ENCODE peak calls at places on chromosomes 3 and 15, in eight cellular contexts. One of them, this sample, is unnamed.

GRCh38 chr3:48847053-48847585 is 555 bp downstream of the PRKAR2A start:
- DNase-seq in activated naive CD4-positive, alpha-beta T cell: no peak
- DNase-seq in GM23248: peak
- DNase-seq in naive thymus-derived CD8-positive, alpha-beta T cell: peak
- DNase-seq in left kidney: peak
- DNase-seq in GM04504: peak
- DNase-seq in ecto neural progenitor cell: peak
- DNase-seq in NCI-H2029: peak
- DNase-seq in this sample: peak

GRCh38 chr3:54988302-54989022 is 60.6 kb upstream of the LRTM1 start:
- DNase-seq in activated naive CD4-positive, alpha-beta T cell: no peak
- DNase-seq in GM23248: peak
- DNase-seq in naive thymus-derived CD8-positive, alpha-beta T cell: no peak
- DNase-seq in left kidney: peak
- DNase-seq in GM04504: peak
- DNase-seq in ecto neural progenitor cell: no peak
- DNase-seq in NCI-H2029: no peak
- DNase-seq in this sample: no peak

GRCh38 chr3:13039286-13039896 is 33.8 kb downstream of the IQSEC1 start:
- DNase-seq in activated naive CD4-positive, alpha-beta T cell: no peak
- DNase-seq in GM23248: peak
- DNase-seq in naive thymus-derived CD8-positive, alpha-beta T cell: no peak
- DNase-seq in left kidney: no peak
- DNase-seq in GM04504: no peak
- DNase-seq in ecto neural progenitor cell: no peak
- DNase-seq in NCI-H2029: no peak
- DNase-seq in this sample: no peak

GRCh38 chr3:133383175-133383574 is 16.7 kb upstream of the BFSP2 start:
- DNase-seq in activated naive CD4-positive, alpha-beta T cell: no peak
- DNase-seq in GM23248: no peak
- DNase-seq in naive thymus-derived CD8-positive, alpha-beta T cell: no peak
- DNase-seq in left kidney: no peak
- DNase-seq in GM04504: no peak
- DNase-seq in ecto neural progenitor cell: no peak
- DNase-seq in NCI-H2029: peak
- DNase-seq in this sample: no peak

GRCh38 chr3:197883541-197883940 is 66.4 kb upstream of the RPL35A start:
- DNase-seq in activated naive CD4-positive, alpha-beta T cell: no peak
- DNase-seq in GM23248: no peak
- DNase-seq in naive thymus-derived CD8-positive, alpha-beta T cell: no peak
- DNase-seq in left kidney: no peak
- DNase-seq in GM04504: no peak
- DNase-seq in ecto neural progenitor cell: no peak
- DNase-seq in NCI-H2029: no peak
- DNase-seq in this sample: no peak

GRCh38 chr3:52820741-52821140 is 9.7 kb downstream of the ITIH4 start:
- DNase-seq in activated naive CD4-positive, alpha-beta T cell: no peak
- DNase-seq in GM23248: peak
- DNase-seq in naive thymus-derived CD8-positive, alpha-beta T cell: no peak
- DNase-seq in left kidney: peak
- DNase-seq in GM04504: no peak
- DNase-seq in ecto neural progenitor cell: peak
- DNase-seq in NCI-H2029: no peak
- DNase-seq in this sample: peak

GRCh38 chr3:52351762-52352055 is 35.6 kb downstream of the DNAH1 start:
- DNase-seq in activated naive CD4-positive, alpha-beta T cell: no peak
- DNase-seq in GM23248: no peak
- DNase-seq in naive thymus-derived CD8-positive, alpha-beta T cell: peak
- DNase-seq in left kidney: no peak
- DNase-seq in GM04504: no peak
- DNase-seq in ecto neural progenitor cell: no peak
- DNase-seq in NCI-H2029: no peak
- DNase-seq in this sample: no peak

GRCh38 chr15:67824900-67825879 is at the start of gene SKOR1:
- DNase-seq in activated naive CD4-positive, alpha-beta T cell: no peak
- DNase-seq in GM23248: peak
- DNase-seq in naive thymus-derived CD8-positive, alpha-beta T cell: peak
- DNase-seq in left kidney: peak
- DNase-seq in GM04504: no peak
- DNase-seq in ecto neural progenitor cell: no peak
- DNase-seq in NCI-H2029: no peak
- DNase-seq in this sample: no peak

GRCh38 chr15:24898715-24899278 is 56.0 kb upstream of the SNRPN start:
- DNase-seq in activated naive CD4-positive, alpha-beta T cell: no peak
- DNase-seq in GM23248: no peak
- DNase-seq in naive thymus-derived CD8-positive, alpha-beta T cell: no peak
- DNase-seq in left kidney: no peak
- DNase-seq in GM04504: no peak
- DNase-seq in ecto neural progenitor cell: no peak
- DNase-seq in NCI-H2029: no peak
- DNase-seq in this sample: no peak

GRCh38 chr3:53806182-53807116 is 39.8 kb downstream of the CHDH start:
- DNase-seq in activated naive CD4-positive, alpha-beta T cell: no peak
- DNase-seq in GM23248: peak
- DNase-seq in naive thymus-derived CD8-positive, alpha-beta T cell: no peak
- DNase-seq in left kidney: peak
- DNase-seq in GM04504: peak
- DNase-seq in ecto neural progenitor cell: no peak
- DNase-seq in NCI-H2029: no peak
- DNase-seq in this sample: no peak

GRCh38 chr3:170697803-170698350 is 112.0 kb upstream of the SLC7A14 start:
- DNase-seq in activated naive CD4-positive, alpha-beta T cell: no peak
- DNase-seq in GM23248: no peak
- DNase-seq in naive thymus-derived CD8-positive, alpha-beta T cell: no peak
- DNase-seq in left kidney: peak
- DNase-seq in GM04504: no peak
- DNase-seq in ecto neural progenitor cell: no peak
- DNase-seq in NCI-H2029: no peak
- DNase-seq in this sample: no peak

GRCh38 chr3:46398186-46398955 is 8.5 kb downstream of the CCR5AS start:
- DNase-seq in activated naive CD4-positive, alpha-beta T cell: no peak
- DNase-seq in GM23248: no peak
- DNase-seq in naive thymus-derived CD8-positive, alpha-beta T cell: no peak
- DNase-seq in left kidney: no peak
- DNase-seq in GM04504: no peak
- DNase-seq in ecto neural progenitor cell: no peak
- DNase-seq in NCI-H2029: no peak
- DNase-seq in this sample: no peak

GRCh38 chr15:43749690-43750345 is 3.6 kb downstream of the PDIA3 start:
- DNase-seq in activated naive CD4-positive, alpha-beta T cell: no peak
- DNase-seq in GM23248: peak
- DNase-seq in naive thymus-derived CD8-positive, alpha-beta T cell: peak
- DNase-seq in left kidney: no peak
- DNase-seq in GM04504: no peak
- DNase-seq in ecto neural progenitor cell: no peak
- DNase-seq in NCI-H2029: no peak
- DNase-seq in this sample: no peak

GRCh38 chr3:21672303-21672702 is 78.7 kb downstream of the ZNF385D start:
- DNase-seq in activated naive CD4-positive, alpha-beta T cell: no peak
- DNase-seq in GM23248: peak
- DNase-seq in naive thymus-derived CD8-positive, alpha-beta T cell: no peak
- DNase-seq in left kidney: no peak
- DNase-seq in GM04504: peak
- DNase-seq in ecto neural progenitor cell: no peak
- DNase-seq in NCI-H2029: no peak
- DNase-seq in this sample: no peak

GRCh38 chr3:155416500-155417118 is 123.1 kb upstream of the STRIT1 start:
- DNase-seq in activated naive CD4-positive, alpha-beta T cell: no peak
- DNase-seq in GM23248: peak
- DNase-seq in naive thymus-derived CD8-positive, alpha-beta T cell: no peak
- DNase-seq in left kidney: no peak
- DNase-seq in GM04504: peak
- DNase-seq in ecto neural progenitor cell: no peak
- DNase-seq in NCI-H2029: no peak
- DNase-seq in this sample: no peak

GRCh38 chr3:191217331-191217730 is 18.3 kb downstream of the OSTN start:
- DNase-seq in activated naive CD4-positive, alpha-beta T cell: no peak
- DNase-seq in GM23248: peak
- DNase-seq in naive thymus-derived CD8-positive, alpha-beta T cell: no peak
- DNase-seq in left kidney: no peak
- DNase-seq in GM04504: no peak
- DNase-seq in ecto neural progenitor cell: no peak
- DNase-seq in NCI-H2029: no peak
- DNase-seq in this sample: no peak

GRCh38 chr3:178200316-178200715 is 335.9 kb upstream of the KCNMB2 start:
- DNase-seq in activated naive CD4-positive, alpha-beta T cell: no peak
- DNase-seq in GM23248: no peak
- DNase-seq in naive thymus-derived CD8-positive, alpha-beta T cell: no peak
- DNase-seq in left kidney: no peak
- DNase-seq in GM04504: no peak
- DNase-seq in ecto neural progenitor cell: no peak
- DNase-seq in NCI-H2029: no peak
- DNase-seq in this sample: no peak

GRCh38 chr3:48137425-48137999 is 50.7 kb downstream of the CDC25A start:
- DNase-seq in activated naive CD4-positive, alpha-beta T cell: no peak
- DNase-seq in GM23248: no peak
- DNase-seq in naive thymus-derived CD8-positive, alpha-beta T cell: no peak
- DNase-seq in left kidney: no peak
- DNase-seq in GM04504: no peak
- DNase-seq in ecto neural progenitor cell: no peak
- DNase-seq in NCI-H2029: no peak
- DNase-seq in this sample: no peak

GRCh38 chr3:185936814-185937688 is 763 bp downstream of the TRA2B start:
- DNase-seq in activated naive CD4-positive, alpha-beta T cell: peak
- DNase-seq in GM23248: peak
- DNase-seq in naive thymus-derived CD8-positive, alpha-beta T cell: peak
- DNase-seq in left kidney: peak
- DNase-seq in GM04504: peak
- DNase-seq in ecto neural progenitor cell: peak
- DNase-seq in NCI-H2029: peak
- DNase-seq in this sample: peak

GRCh38 chr3:89303721-89304120 is 196.3 kb downstream of the EPHA3 start:
- DNase-seq in activated naive CD4-positive, alpha-beta T cell: no peak
- DNase-seq in GM23248: peak
- DNase-seq in naive thymus-derived CD8-positive, alpha-beta T cell: no peak
- DNase-seq in left kidney: no peak
- DNase-seq in GM04504: no peak
- DNase-seq in ecto neural progenitor cell: no peak
- DNase-seq in NCI-H2029: no peak
- DNase-seq in this sample: no peak

GRCh38 chr3:113533534-113533892 is 1.2 kb downstream of the SIDT1 start:
- DNase-seq in activated naive CD4-positive, alpha-beta T cell: no peak
- DNase-seq in GM23248: peak
- DNase-seq in naive thymus-derived CD8-positive, alpha-beta T cell: peak
- DNase-seq in left kidney: peak
- DNase-seq in GM04504: no peak
- DNase-seq in ecto neural progenitor cell: no peak
- DNase-seq in NCI-H2029: no peak
- DNase-seq in this sample: no peak

GRCh38 chr3:50516048-50516871 is 12.8 kb upstream of the CACNA2D2 start:
- DNase-seq in activated naive CD4-positive, alpha-beta T cell: no peak
- DNase-seq in GM23248: peak
- DNase-seq in naive thymus-derived CD8-positive, alpha-beta T cell: no peak
- DNase-seq in left kidney: peak
- DNase-seq in GM04504: no peak
- DNase-seq in ecto neural progenitor cell: peak
- DNase-seq in NCI-H2029: no peak
- DNase-seq in this sample: peak

GRCh38 chr3:86986666-86987420 is 4.1 kb downstream of the VGLL3 start:
- DNase-seq in activated naive CD4-positive, alpha-beta T cell: no peak
- DNase-seq in GM23248: peak
- DNase-seq in naive thymus-derived CD8-positive, alpha-beta T cell: no peak
- DNase-seq in left kidney: no peak
- DNase-seq in GM04504: no peak
- DNase-seq in ecto neural progenitor cell: no peak
- DNase-seq in NCI-H2029: no peak
- DNase-seq in this sample: no peak

GRCh38 chr3:56810912-56811544 is 9.3 kb upstream of the ARHGEF3 start:
- DNase-seq in activated naive CD4-positive, alpha-beta T cell: no peak
- DNase-seq in GM23248: no peak
- DNase-seq in naive thymus-derived CD8-positive, alpha-beta T cell: no peak
- DNase-seq in left kidney: peak
- DNase-seq in GM04504: no peak
- DNase-seq in ecto neural progenitor cell: no peak
- DNase-seq in NCI-H2029: no peak
- DNase-seq in this sample: no peak

GRCh38 chr3:23396746-23397145 is 193.6 kb downstream of the UBE2E2 start:
- DNase-seq in activated naive CD4-positive, alpha-beta T cell: no peak
- DNase-seq in GM23248: no peak
- DNase-seq in naive thymus-derived CD8-positive, alpha-beta T cell: no peak
- DNase-seq in left kidney: no peak
- DNase-seq in GM04504: no peak
- DNase-seq in ecto neural progenitor cell: no peak
- DNase-seq in NCI-H2029: peak
- DNase-seq in this sample: no peak

GRCh38 chr3:113551821-113552220 is 19.5 kb downstream of the SIDT1 start:
- DNase-seq in activated naive CD4-positive, alpha-beta T cell: no peak
- DNase-seq in GM23248: no peak
- DNase-seq in naive thymus-derived CD8-positive, alpha-beta T cell: no peak
- DNase-seq in left kidney: no peak
- DNase-seq in GM04504: no peak
- DNase-seq in ecto neural progenitor cell: no peak
- DNase-seq in NCI-H2029: no peak
- DNase-seq in this sample: no peak

GRCh38 chr15:68783226-68784054 is 37.3 kb downstream of the ANP32A start:
- DNase-seq in activated naive CD4-positive, alpha-beta T cell: no peak
- DNase-seq in GM23248: no peak
- DNase-seq in naive thymus-derived CD8-positive, alpha-beta T cell: peak
- DNase-seq in left kidney: no peak
- DNase-seq in GM04504: no peak
- DNase-seq in ecto neural progenitor cell: peak
- DNase-seq in NCI-H2029: no peak
- DNase-seq in this sample: peak

GRCh38 chr15:40493089-40493840 is 22.5 kb downstream of the CHST14 start:
- DNase-seq in activated naive CD4-positive, alpha-beta T cell: no peak
- DNase-seq in GM23248: peak
- DNase-seq in naive thymus-derived CD8-positive, alpha-beta T cell: no peak
- DNase-seq in left kidney: no peak
- DNase-seq in GM04504: no peak
- DNase-seq in ecto neural progenitor cell: no peak
- DNase-seq in NCI-H2029: no peak
- DNase-seq in this sample: no peak

GRCh38 chr15:42413914-42414313 is 54.6 kb downstream of the CAPN3 start:
- DNase-seq in activated naive CD4-positive, alpha-beta T cell: no peak
- DNase-seq in GM23248: peak
- DNase-seq in naive thymus-derived CD8-positive, alpha-beta T cell: no peak
- DNase-seq in left kidney: no peak
- DNase-seq in GM04504: no peak
- DNase-seq in ecto neural progenitor cell: no peak
- DNase-seq in NCI-H2029: no peak
- DNase-seq in this sample: no peak

GRCh38 chr3:30611613-30612421 is 5.4 kb downstream of the TGFBR2 start:
- DNase-seq in activated naive CD4-positive, alpha-beta T cell: no peak
- DNase-seq in GM23248: peak
- DNase-seq in naive thymus-derived CD8-positive, alpha-beta T cell: no peak
- DNase-seq in left kidney: no peak
- DNase-seq in GM04504: no peak
- DNase-seq in ecto neural progenitor cell: no peak
- DNase-seq in NCI-H2029: no peak
- DNase-seq in this sample: no peak

GRCh38 chr15:64197425-64197824 is 34.6 kb upstream of the PPIB start:
- DNase-seq in activated naive CD4-positive, alpha-beta T cell: no peak
- DNase-seq in GM23248: peak
- DNase-seq in naive thymus-derived CD8-positive, alpha-beta T cell: no peak
- DNase-seq in left kidney: no peak
- DNase-seq in GM04504: peak
- DNase-seq in ecto neural progenitor cell: no peak
- DNase-seq in NCI-H2029: no peak
- DNase-seq in this sample: no peak

GRCh38 chr3:51974277-51974962 is 444 bp upstream of the ABHD14A start:
- DNase-seq in activated naive CD4-positive, alpha-beta T cell: no peak
- DNase-seq in GM23248: peak
- DNase-seq in naive thymus-derived CD8-positive, alpha-beta T cell: no peak
- DNase-seq in left kidney: peak
- DNase-seq in GM04504: no peak
- DNase-seq in ecto neural progenitor cell: no peak
- DNase-seq in NCI-H2029: no peak
- DNase-seq in this sample: no peak

This sample was measured in SHP77.